ENCODE peak calls at places on chromosome 22, in five cellular contexts. B, P, L, Z and O are unnamed samples.

GRCh38 chr22:19535001-19535400 is 10.8 kb upstream of the CLDN5 start:
- DNase-seq in B (no peak), P (no peak), L (no peak), Z (no peak), O (no peak)

GRCh38 chr22:30578481-30578880 is 4.0 kb upstream of the GAL3ST1 start:
- DNase-seq in B (no peak), P (no peak), L (peak; percentile 26), Z (no peak), O (no peak)

GRCh38 chr22:36741204-36741793 is 34.6 kb downstream of the IFT27 start:
- DNase-seq in B (no peak), P (no peak), L (no peak), Z (no peak), O (no peak)

GRCh38 chr22:26590525-26590858 is 560 bp upstream of the TPST2 start:
- DNase-seq in B (no peak), P (no peak), L (no peak), Z (no peak), O (no peak)

GRCh38 chr22:27114186-27114585 is 456.8 kb downstream of the MIAT start:
- DNase-seq in B (no peak), P (no peak), L (no peak), Z (no peak), O (no peak)

GRCh38 chr22:45548991-45549736 is 46.5 kb downstream of the FBLN1 start:
- DNase-seq in B (no peak), P (peak; percentile 52), L (peak; percentile 68), Z (no peak), O (peak; percentile 88)

GRCh38 chr22:37334859-37335818 is 52.8 kb downstream of the CYTH4 start:
- DNase-seq in B (no peak), P (no peak), L (no peak), Z (no peak), O (no peak)

GRCh38 chr22:45889539-45890350 is 87.2 kb downstream of the WNT7B start:
- DNase-seq in B (no peak), P (no peak), L (peak; percentile 32), Z (no peak), O (no peak)

GRCh38 chr22:37284807-37285355 is 2.6 kb downstream of the CYTH4 start:
- DNase-seq in B (no peak), P (no peak), L (peak; percentile 73), Z (peak; percentile 61), O (no peak)

GRCh38 chr22:19150482-19151328 is 613 bp upstream of the GSC2 start:
- DNase-seq in B (no peak), P (no peak), L (no peak), Z (no peak), O (no peak)

GRCh38 chr22:17980638-17981051 is 43.7 kb downstream of the MICAL3 start:
- DNase-seq in B (no peak), P (no peak), L (peak; percentile 70), Z (peak; percentile 56), O (no peak)

GRCh38 chr22:37708580-37709444 is 12.0 kb downstream of the TRIOBP start:
- DNase-seq in B (no peak), P (no peak), L (no peak), Z (no peak), O (no peak)

GRCh38 chr22:20414450-20414849 is 20.5 kb downstream of the ZNF74 start:
- DNase-seq in B (no peak), P (no peak), L (no peak), Z (no peak), O (no peak)

GRCh38 chr22:25334091-25334490 is 114.7 kb downstream of the CRYBB2 start:
- DNase-seq in B (peak; percentile 39), P (no peak), L (peak; percentile 62), Z (peak; percentile 23), O (no peak)

DNA sequence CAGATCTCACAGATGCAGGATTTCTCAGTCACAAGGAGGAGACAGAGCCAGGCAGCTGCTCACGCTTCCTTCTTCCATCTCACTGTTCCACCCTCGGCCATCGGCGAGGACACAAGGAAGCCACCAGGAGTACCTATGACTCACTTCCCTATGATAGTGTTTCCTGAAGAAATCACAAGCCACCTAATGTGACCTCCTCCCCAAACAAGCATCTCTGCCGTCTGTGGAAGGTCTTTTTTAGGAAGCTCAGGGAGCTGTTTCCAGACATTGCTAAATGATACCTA is 672.7 kb downstream of the TBC1D22A start:
- DNase-seq in B (no peak), P (no peak), L (no peak), Z (no peak), O (no peak)
- TF ChIP-seq CTCF in B (no peak), P (no peak), L (no peak), Z (no peak), O (no peak)

DNA sequence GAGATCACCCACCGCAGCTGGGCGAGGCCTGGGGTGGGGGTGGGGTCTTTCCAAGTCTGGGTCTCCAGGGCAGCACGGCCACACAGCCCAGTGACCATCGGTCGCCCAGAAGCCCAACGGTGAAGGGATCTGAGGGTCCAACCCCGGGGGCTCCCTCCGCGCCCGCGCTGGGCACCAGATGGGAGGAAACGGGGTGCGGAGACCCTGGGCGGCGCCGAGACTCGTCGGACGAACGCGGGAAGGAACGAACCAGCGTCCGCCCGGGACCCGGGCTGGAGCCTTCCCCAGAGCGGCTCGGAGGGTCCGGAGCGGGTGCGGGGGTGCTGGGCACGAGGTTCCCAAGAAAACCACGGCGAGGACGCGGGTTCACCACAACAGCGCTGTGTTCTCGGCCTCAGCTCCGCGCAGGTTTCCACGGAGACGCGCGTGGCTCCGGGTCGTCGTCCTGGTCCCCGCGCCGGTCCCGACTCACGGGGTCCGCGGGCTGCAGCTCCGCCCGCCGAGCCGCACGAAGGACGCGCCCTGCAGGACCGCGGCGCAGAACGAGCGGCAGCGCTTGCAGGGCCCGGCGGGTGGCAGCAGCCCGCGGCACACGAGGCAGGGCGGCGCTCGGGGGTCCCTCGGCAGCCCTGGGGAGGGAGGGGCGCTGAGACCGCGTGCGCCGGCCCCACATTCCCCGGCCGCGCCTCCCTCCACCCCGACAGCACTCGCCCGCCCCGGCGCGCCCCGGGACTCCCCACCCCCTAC is 2.3 kb upstream of the IL17REL start:
- DNase-seq in B (no peak), P (no peak), L (no peak), Z (no peak), O (no peak)
- H3K4me1 ChIP-seq in B (no peaks in the 10 kb centered on the region), P (no peaks in the 10 kb centered on the region), L (no peaks in the 10 kb centered on the region), Z (peaks cover 49% of the 10 kb centered on the region), O (peaks cover 11% of the 10 kb centered on the region)

GRCh38 chr22:43528601-43529360 is 117.0 kb downstream of the MPPED1 start:
- DNase-seq in B (no peak), P (no peak), L (no peak), Z (no peak), O (no peak)

GRCh38 chr22:43530864-43531201 is 119.0 kb downstream of the MPPED1 start:
- DNase-seq in B (no peak), P (no peak), L (no peak), Z (no peak), O (no peak)

GRCh38 chr22:43529461-43529860 is 117.6 kb downstream of the MPPED1 start:
- DNase-seq in B (no peak), P (no peak), L (no peak), Z (no peak), O (no peak)

GRCh38 chr22:43531651-43532050 is 119.8 kb downstream of the MPPED1 start:
- DNase-seq in B (no peak), P (no peak), L (no peak), Z (no peak), O (no peak)

DNA sequence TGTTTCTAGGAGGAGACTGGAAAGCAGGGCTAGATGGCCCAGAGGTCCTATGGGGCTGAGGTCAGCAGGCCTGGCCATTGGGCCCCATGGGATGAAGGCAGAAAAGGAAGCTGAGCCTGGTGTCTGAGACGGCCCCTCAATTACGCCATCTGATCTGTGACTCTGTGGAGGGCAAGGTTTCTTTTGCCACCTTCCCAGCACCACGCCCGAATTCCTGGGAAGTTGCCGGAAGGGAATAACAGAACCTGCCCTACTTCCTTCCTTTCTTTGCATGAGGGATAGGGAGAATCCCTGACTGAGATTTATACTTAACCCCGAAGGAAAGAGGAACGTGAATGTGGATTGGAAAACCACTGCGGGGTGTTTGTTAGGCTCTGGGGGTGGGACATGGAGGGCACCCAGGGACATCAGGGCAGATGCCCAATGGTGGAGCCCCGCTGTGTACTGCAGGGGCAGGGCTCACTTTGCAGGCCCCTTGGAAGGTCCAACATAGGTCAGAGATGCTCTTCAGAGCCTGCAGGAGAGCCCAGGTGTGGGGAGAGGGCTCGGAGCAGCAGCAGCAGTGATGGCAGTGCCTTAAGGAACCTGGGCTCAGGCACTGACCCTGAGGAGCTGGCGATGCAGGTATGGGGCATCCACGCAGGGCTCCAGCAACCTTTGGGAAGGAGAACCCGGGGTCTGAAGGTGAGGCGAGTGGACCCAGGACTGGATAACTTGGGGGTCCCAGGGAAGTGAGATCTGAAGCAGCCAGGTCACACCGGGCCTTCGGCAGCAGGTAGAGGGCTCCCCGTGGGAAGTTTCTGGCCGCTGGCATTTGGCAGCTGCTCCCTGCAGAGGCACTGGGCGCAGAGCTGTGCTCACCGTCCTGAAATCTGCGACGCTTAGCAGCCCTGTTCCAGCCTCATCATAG is 118.4 kb downstream of the MPPED1 start:
- DNase-seq in B (no peak), P (no peak), L (no peak), Z (no peak), O (no peak)
- H3K27ac ChIP-seq in B (no peak overlapping the region), P (no peak overlapping the region), L (no peak overlapping the region), Z (no peak overlapping the region), O (no peak overlapping the region)

DNA sequence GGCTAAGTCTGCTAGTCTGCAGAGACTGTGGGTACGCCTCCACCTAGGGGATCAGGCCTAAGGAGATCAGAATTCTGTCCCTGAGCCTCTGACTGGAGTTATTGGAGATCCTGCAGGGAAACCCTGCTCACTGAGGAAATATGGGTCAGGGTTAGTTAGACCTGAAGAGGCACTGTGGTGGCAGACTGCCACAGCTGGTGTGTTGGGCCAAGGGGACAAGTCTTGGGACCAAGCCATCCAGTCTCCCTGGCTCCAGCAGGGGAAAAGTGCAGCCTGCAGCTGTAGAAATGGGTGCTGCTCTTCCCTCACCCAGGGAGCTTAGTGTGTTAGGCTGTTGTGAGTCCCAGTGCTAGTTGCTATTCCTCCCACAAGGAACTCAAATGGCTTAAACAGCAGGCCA is 334.8 kb upstream of the LARGE1 start:
- DNase-seq in B (no peak), P (no peak), L (no peak), Z (no peak), O (no peak)
- TF ChIP-seq CTCF in B (no peak), P (no peak), L (no peak), Z (no peak), O (no peak)

DNA sequence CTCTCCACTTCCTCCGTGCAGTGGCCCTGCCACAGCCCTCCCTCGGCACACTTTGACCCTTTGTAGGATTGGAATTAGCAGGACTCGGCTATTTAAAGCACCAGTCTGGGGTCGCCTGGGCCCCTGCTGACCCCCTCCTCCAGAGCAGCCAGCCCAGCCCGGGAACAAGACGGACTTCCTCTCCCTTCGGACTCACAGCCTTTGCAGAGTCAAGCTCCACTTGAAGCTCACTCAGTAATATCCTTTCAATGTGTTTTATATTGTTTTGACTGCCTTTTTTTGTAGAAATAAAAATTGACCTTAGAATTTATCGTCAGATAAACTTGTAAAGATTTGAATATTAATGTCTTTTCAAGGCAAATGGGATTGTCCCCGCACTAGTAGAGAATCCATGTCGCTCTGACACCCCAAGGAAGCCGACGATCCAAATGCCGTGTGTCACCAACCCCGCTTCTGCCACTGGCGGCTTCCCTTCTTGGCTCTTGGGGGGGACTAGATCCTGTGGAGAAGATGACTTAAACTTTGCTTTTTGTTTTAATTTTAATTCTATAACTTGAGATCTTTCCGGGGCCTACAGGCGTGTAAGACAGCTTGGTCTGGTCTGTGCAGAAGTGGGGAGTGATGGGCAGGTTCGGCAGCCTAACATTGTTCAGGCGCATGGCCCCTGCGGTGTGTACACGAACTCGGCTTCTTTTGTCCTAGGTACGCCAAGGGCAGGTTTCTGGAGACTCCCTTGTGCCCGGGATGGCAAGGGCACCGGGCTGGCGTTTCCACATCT is 7.0 kb downstream of the YDJC start:
- DNase-seq in B (no peak), P (no peak), L (no peak), Z (no peak), O (no peak)
- H3K4me1 ChIP-seq in B (peaks cover 14% of the 10 kb centered on the region), P (peaks cover 14% of the 10 kb centered on the region), L (peaks cover 33% of the 10 kb centered on the region), Z (peaks cover 24% of the 10 kb centered on the region), O (peaks cover 3% of the 10 kb centered on the region)